ENCODE peak calls at places on chromosomes 13 and 19, in five cellular contexts. P is transverse colon, M is tibial nerve, B is A549, W is ovary. X is an unnamed sample.
A peak's percentile ranks its signal among the peaks of the same experiment; 100 is the strongest.

GRCh38 chr19:28656644-28657043 is 556.3 kb downstream of the UQCRFS1 start:
- DNase-seq in B (no peak), M (no peak), W (no peak), P (no peak), X (no peak)

GRCh38 chr13:76822691-76823267 is 63.4 kb downstream of the KCTD12 start:
- DNase-seq in M (no peak), P (no peak), B (no peak), W (no peak), X (no peak)

GRCh38 chr13:78689011-78689410 is 30.1 kb upstream of the OBI1 start:
- DNase-seq in W (no peak), M (no peak), B (no peak), P (no peak), X (no peak)

GRCh38 chr13:73056054-73056962 is 2.5 kb upstream of the KLF5 start:
- DNase-seq in W (no peak), B (peak; percentile 56), M (no peak), P (no peak), X (no peak)

GRCh38 chr13:101474419-101474957 is 22.0 kb downstream of the ITGBL1 start:
- DNase-seq in P (no peak), B (no peak), W (peak; percentile 63), M (peak; percentile 42), X (no peak)

GRCh38 chr13:23715762-23716235 is 145.6 kb downstream of the TNFRSF19 start:
- DNase-seq in W (no peak), M (no peak), B (no peak), P (no peak), X (no peak)

GRCh38 chr13:24271611-24272451 is 37.5 kb upstream of the C1QTNF9 start:
- DNase-seq in B (no peak), P (peak; percentile 72), M (peak; percentile 48), W (peak; percentile 93), X (peak; percentile 92)

GRCh38 chr13:22235285-22235949 is 564.5 kb downstream of the FGF9 start:
- DNase-seq in B (no peak), M (no peak), W (no peak), P (no peak), X (no peak)

GRCh38 chr19:8305798-8306197 is 2.4 kb downstream of the CD320 start:
- DNase-seq in M (peak; percentile 1), P (peak; percentile 8), W (peak; percentile 13), B (no peak), X (no peak)

GRCh38 chr13:113821847-113822246 is 42.0 kb downstream of the GAS6 start:
- DNase-seq in B (no peak), P (no peak), M (no peak), W (peak; percentile 68), X (no peak)

GRCh38 chr13:51907040-51907732 is 45.4 kb downstream of the CCDC70 start:
- DNase-seq in W (no peak), B (no peak), M (no peak), P (no peak), X (no peak)

GRCh38 chr19:52219611-52220010 is 29.8 kb downstream of the PPP2R1A start:
- DNase-seq in B (no peak), P (no peak), W (no peak), M (no peak), X (no peak)

GRCh38 chr13:110676511-110677204 is 29.3 kb downstream of the CARS2 start:
- DNase-seq in M (no peak), P (peak; percentile 22), W (no peak), B (no peak), X (no peak)

GRCh38 chr13:101289764-101290163 is 126.5 kb downstream of the NALCN start:
- DNase-seq in P (no peak), B (no peak), W (no peak), M (no peak), X (no peak)

DNA sequence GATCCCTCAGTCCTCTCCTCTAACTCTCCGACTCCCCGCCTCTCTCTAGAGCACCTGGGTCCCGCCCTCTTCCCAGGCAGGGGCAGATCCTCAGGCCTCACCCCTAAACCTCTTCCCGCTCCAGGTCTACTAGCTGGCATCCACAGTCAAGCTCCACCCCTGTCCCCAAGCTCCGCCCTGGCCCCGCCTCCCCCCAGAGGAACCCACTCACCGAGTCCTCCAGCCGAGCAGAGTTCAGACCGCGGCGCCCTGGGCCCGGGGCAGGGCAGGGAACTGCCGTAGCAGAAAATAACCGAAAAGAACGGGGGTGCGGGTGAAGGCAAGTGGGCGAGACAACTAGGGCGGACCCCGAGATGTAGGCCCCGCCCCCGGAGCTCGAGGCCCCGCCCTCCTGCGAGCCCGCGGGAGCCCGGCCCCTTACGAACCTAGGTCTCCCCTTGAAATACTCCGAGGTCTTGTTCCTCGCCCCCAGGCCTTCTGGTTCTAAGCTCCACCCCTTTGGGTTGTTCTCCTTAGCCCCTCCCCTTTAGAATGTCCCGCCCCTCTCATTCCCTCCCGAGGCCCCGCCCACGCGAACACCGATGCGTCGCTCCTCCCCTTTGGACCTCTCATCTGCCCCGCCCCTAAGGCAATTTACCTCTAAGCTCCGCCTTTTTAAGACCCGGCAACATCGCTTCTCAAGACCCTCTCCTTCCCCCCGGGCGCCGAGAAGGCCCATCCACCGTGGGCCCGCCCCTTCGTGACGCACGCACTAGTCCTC is at the start of gene GGN:
- DNase-seq in P (peak; percentile 87), B (peak; percentile 100), W (peak; percentile 83), M (peak; percentile 78), X (no peak)
- TF ChIP-seq POLR2A in P (no peak), B (no peak), W (no peak), M (no peak), X (no peak)

DNA sequence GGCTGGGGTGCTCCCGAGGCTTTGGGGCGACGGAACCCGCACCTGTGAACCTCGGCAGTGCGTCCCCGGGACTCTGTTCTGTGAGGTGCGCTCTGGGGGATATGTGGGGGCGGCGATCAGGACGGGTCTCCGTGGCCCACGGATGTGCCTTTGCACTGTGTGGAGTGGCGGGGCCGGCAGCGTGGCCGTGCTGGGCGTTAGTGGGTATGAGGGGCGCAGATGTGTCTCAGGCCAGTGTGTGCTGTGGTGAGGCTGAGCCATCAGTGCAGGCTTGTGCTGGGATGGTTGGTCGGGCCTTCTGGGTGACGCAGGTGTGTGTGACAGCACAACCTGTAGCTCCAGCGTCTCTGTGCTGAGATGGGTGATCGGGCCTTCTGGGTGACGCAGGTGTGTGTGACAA is 16.9 kb downstream of the ZNF331 start:
- DNase-seq in M (no peak), B (no peak), W (no peak), P (no peak), X (no peak)
- H3K4me3 ChIP-seq in M (peak overlapping the region; percentile 57), B (no peak overlapping the region), W (peak overlapping the region; percentile 59), P (peak overlapping the region; percentile 51), X (peak overlapping the region; percentile 57)

DNA sequence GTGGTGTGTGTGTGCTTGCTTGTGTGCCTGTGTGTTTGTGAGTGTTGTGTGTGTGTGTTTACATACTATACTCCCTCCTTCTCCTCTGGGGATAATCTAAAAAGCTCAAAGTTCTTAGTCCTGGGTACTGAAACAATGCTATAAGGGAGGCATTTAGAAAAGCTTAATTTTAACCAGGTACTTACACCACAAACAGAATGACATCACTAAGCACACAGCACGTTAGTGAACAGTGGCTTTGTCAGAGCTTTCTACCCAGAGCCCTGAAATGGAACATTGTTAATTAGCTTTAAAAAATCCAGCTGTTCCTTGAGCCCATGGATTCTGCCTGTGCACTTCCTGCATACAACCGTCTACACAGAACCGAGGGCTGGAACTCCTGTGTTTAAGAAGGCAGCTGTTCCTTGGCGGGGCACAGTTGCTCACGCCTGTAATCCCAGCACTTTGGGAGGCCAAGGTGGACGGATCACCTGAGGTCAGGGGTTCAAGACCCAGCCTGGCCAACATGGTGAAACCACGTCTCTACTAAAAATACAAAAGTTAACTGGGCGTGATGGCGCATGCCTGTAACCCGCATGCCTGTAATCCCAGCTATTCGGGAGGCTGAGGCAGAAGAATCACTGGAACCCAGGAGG is 69.6 kb upstream of the RNF113B start:
- DNase-seq in W (no peak), M (no peak), P (no peak), B (no peak), X (no peak)
- TF ChIP-seq EP300 in W (no peak), M (no peak), P (no peak), B (no peak), X (no peak)

DNA sequence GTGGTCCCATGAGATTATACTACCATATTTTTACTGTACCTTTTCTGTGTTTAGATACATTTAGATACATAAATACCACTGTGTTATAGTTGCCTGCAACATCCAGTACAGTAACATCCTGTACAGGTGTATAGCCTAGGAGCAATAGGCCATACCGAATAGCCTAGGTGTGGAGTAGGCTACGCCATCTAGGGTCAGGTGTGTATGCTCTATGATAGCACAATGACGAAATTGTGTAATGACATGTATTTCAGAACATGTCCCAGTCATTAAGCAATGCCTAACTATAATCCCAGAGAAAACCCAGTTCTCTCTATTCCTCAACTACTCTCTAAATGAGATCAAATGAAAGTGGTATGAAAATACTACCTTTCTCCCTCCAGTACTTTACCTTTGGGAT is 3.9 kb downstream of the SLC25A15 start:
- DNase-seq in W (no peak), M (no peak), P (no peak), B (no peak), X (no peak)
- TF ChIP-seq POLR2A in W (no peak), M (no peak), P (no peak), B (no peak), X (no peak)

GRCh38 chr19:3096267-3096901 is 2.2 kb downstream of the GNA11 start:
- DNase-seq in P (peak; percentile 43), B (no peak), M (no peak), W (no peak), X (no peak)
- H3K4me3 ChIP-seq in P (peak overlapping the region; percentile 97), B (no peak overlapping the region), M (peak overlapping the region; percentile 91), W (peak overlapping the region; percentile 27), X (peak overlapping the region; percentile 81)

GRCh38 chr13:50677687-50678463 is 165.6 kb downstream of the DLEU7 start:
- DNase-seq in M (no peak), W (no peak), P (no peak), B (no peak), X (peak; percentile 24)
- TF ChIP-seq EP300 in M (no peak), W (no peak), P (no peak), B (no peak), X (no peak)

DNA sequence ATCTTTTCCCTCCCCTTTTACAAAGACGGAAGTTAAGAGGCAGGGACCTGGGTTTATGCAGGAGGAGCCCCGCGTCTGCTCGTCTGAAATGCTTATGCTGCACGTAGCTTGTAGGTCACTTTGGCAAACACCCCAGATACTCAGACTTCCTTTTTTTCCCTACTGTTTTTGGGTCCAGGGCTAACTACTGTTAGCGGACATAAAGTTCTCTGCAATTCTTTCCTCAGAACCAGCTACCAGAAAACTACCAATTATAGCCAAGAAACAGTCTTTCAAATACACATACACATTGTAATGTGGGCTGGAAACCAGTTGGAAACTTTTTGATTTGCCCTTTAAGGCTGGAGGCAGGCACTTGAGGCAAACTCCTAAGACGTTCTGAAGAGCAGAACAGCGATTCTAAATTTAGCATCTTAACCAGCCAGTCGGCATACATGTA is 50.7 kb downstream of the EFNB2 start:
- DNase-seq in B (no peak), P (no peak), W (peak; percentile 42), M (no peak), X (no peak)
- TF ChIP-seq POLR2A in B (no peak), P (no peak), W (no peak), M (no peak), X (no peak)

GRCh38 chr19:30679286-30679685 is 307.1 kb downstream of the ZNF536 start:
- DNase-seq in B (no peak), P (no peak), W (no peak), M (no peak), X (no peak)
- H3K4me3 ChIP-seq in B (no peak overlapping the region), P (no peak overlapping the region), W (no peak overlapping the region), M (no peak overlapping the region), X (no peak overlapping the region)